ENCODE peak calls at places on chromosomes 16 and 17, in five cellular contexts. Q, L, H, K and M are unnamed samples.

GRCh38 chr17:22707626-22708025 is 1015.3 kb downstream of the KCNJ18 start:
- DNase-seq in L (no peak), Q (no peak), K (no peak), H (no peak), M (no peak)

GRCh38 chr17:42670199-42670924 is 6.4 kb downstream of the PLEKHH3 start:
- DNase-seq in H (peak), L (no peak), K (no peak), Q (no peak), M (no peak)

GRCh38 chr17:14840616-14841231 is 424.4 kb downstream of the PMP22 start:
- DNase-seq in H (no peak), K (no peak), L (no peak), Q (no peak), M (no peak)

GRCh38 chr17:82696259-82696658 is 2.2 kb downstream of the RAB40B start:
- DNase-seq in Q (no peak), K (no peak), L (no peak), H (no peak), M (no peak)

GRCh38 chr16:69064164-69064563 is 41.3 kb upstream of the HAS3 start:
- DNase-seq in L (no peak), Q (no peak), K (no peak), H (no peak), M (no peak)

GRCh38 chr16:28990375-28991040 is 5.7 kb downstream of the LAT start:
- DNase-seq in Q (no peak), L (no peak), H (no peak), K (no peak), M (no peak)

GRCh38 chr16:25812215-25812614 is 120.5 kb downstream of the HS3ST4 start:
- DNase-seq in Q (no peak), L (no peak), H (no peak), K (no peak), M (no peak)

GRCh38 chr16:67783353-67783725 is 23.0 kb downstream of the RANBP10 start:
- DNase-seq in K (no peak), H (no peak), Q (no peak), L (no peak), M (no peak)

GRCh38 chr17:28991779-28992178 is 14.1 kb downstream of the SEZ6 start:
- DNase-seq in Q (no peak), L (no peak), H (no peak), K (no peak), M (no peak)

GRCh38 chr17:40058151-40058784 is 4.1 kb upstream of the MED24 start:
- DNase-seq in H (no peak), K (no peak), Q (no peak), L (no peak), M (no peak)

GRCh38 chr17:40060887-40061480 is 1.8 kb upstream of the THRA start:
- DNase-seq in H (no peak), K (peak), Q (no peak), L (no peak), M (no peak)

GRCh38 chr17:40059729-40060475 is 2.9 kb upstream of the THRA start:
- DNase-seq in L (no peak), H (no peak), Q (no peak), K (no peak), M (no peak)

GRCh38 chr17:40056379-40057005 is 2.3 kb upstream of the MED24 start:
- DNase-seq in Q (no peak), K (no peak), H (no peak), L (no peak), M (no peak)

DNA sequence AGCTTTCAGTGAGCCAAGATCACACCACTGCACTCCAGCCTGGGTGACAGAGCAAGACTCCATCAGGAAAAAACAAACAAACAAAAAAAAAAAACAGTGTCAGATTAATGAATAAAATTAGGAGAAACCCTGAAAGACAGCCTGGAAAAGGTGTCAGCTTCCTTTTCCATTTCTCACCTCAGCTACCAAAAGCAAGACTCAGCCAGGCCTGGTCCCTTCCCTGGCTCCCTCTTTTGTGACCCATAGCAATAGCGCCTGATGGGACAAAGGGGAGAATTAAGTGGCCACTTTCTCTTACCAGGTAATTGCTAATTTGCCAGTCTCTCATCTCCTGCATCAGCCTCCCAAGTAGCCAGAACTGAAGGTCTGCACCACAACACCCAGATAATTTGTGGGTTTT is 3.9 kb upstream of the THRA start:
- DNase-seq in Q (no peak), L (no peak), H (no peak), K (no peak), M (no peak)
- H3K4me3 ChIP-seq in Q (no peak), L (no peak), H (no peak), K (no peak), M (no peak)

GRCh38 chr17:38454528-38454927 is 26.3 kb downstream of the ARHGAP23 start:
- DNase-seq in Q (no peak), L (peak), H (peak), K (peak), M (no peak)

GRCh38 chr17:38453951-38454421 is 25.7 kb downstream of the ARHGAP23 start:
- DNase-seq in H (no peak), K (no peak), L (no peak), Q (peak), M (no peak)

GRCh38 chr17:38455288-38455915 is 27.1 kb downstream of the ARHGAP23 start:
- DNase-seq in K (no peak), Q (peak), L (no peak), H (no peak), M (no peak)

GRCh38 chr17:38457577-38458371 is 29.5 kb downstream of the ARHGAP23 start:
- DNase-seq in L (no peak), K (no peak), Q (no peak), H (no peak), M (no peak)

DNA sequence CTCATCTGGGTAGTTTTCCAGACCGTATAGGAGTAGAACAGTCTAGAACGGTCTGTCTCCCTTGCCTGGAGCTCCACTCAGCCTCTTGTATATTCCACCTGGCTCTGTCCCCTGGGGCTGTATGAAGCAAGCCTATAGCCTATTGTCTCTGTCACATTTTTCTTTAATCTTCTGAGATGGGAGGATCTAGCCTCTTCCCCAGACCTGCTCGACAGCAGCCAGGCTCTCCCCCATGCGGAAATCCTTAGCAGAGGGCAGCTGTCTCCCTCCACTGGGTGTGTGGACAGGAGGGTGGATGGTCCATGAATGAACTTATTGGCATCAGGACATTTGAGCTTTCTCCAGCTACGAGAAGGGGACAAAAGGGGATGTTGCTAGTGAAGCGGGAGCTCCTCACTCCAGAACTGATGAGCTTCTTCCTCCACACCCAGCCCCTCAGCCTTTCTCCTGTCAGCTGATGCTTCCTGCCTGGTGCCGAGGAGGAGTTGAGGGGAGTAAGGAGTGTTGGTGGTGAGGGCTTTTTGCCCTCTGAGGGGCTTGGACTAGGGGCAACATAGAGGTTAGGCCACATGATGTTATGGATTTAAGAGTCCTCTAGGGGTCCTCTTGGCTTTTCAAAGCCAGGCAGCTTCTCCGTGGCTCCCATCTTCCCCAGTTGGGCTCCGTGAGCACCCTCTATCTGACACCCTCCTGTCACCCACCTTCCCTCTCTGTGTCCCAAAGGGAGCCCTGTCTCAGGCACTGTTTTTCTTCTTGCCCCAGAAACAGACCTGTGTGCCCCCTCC is 28.0 kb downstream of the ARHGAP23 start:
- DNase-seq in H (no peak), L (no peak), K (no peak), Q (no peak), M (no peak)
- TF ChIP-seq CTCF in H (no peak), L (peak), K (no peak), Q (peak), M (no peak)

DNA sequence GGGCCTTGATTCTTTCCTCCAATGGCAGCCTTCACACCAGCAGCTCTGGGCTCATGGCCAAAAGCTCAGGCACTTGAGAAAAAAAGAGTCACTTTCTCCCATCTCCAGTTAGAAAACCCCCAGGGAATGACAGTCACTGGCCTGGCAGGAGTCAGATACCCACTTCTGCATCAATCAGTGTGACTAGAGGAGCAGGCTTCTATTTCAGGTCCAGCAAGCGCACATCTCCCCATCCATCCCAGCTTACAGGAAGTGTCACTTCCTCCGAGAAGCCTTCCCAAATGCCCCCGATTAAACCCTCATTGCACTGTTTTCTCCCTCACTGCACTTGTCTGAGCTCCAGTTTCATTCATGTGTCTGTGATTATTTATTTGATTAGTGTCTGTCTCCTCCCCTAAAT is 30.4 kb upstream of the CCL1 start:
- DNase-seq in L (no peak), H (no peak), Q (no peak), K (no peak), M (no peak)
- H3K4me3 ChIP-seq in L (no peak), H (no peak), Q (no peak), K (no peak), M (no peak)

GRCh38 chr17:7016406-7016805 is 4.0 kb downstream of the RNASEK start:
- DNase-seq in L (no peak), Q (no peak), H (no peak), K (no peak), M (no peak)

GRCh38 chr17:7015587-7016020 is 3.2 kb downstream of the RNASEK start:
- DNase-seq in Q (no peak), H (no peak), L (no peak), K (no peak), M (no peak)

GRCh38 chr17:7014261-7014994 is 2.0 kb downstream of the RNASEK start:
- DNase-seq in H (peak), Q (peak), L (peak), K (peak), M (peak)

GRCh38 chr17:7016886-7017826 is 4.7 kb downstream of the RNASEK start:
- DNase-seq in K (no peak), Q (no peak), H (no peak), L (no peak), M (no peak)

GRCh38 chr17:7014995-7015586 is 2.7 kb downstream of the RNASEK start:
- DNase-seq in K (no peak), H (no peak), L (no peak), Q (peak), M (peak)
- TF ChIP-seq CTCF in K (no peak), H (no peak), L (no peak), Q (no peak), M (no peak)